ENCODE peak calls at places on chromosomes 3 and 15, in eight cellular contexts. Q is tibial nerve, R is heart left ventricle, H is A549, D is uterus, L is gastrocnemius medialis, J is IMR-90, E is esophagus squamous epithelium. T is an unnamed sample.

GRCh38 chr3:29065211-29065785 is 215.6 kb upstream of the RBMS3 start:
- DNase-seq in Q (peak), R (peak), H (peak), D (peak), L (peak), J (peak), E (peak), T (peak)

GRCh38 chr3:182741214-182741613 is 52.1 kb upstream of the ATP11B start:
- DNase-seq in Q (no peak), R (no peak), H (no peak), D (no peak), L (no peak), J (no peak), E (no peak), T (no peak)

GRCh38 chr15:22866066-22866465 is 27.6 kb downstream of the NIPA2 start:
- DNase-seq in Q (no peak), R (no peak), H (no peak), D (no peak), L (no peak), J (peak), E (no peak), T (no peak)

GRCh38 chr15:29143909-29144308 is 125.7 kb downstream of the NSMCE3 start:
- DNase-seq in Q (no peak), R (no peak), H (no peak), D (no peak), L (no peak), J (peak), E (no peak), T (no peak)

GRCh38 chr3:13896473-13897154 is 16.7 kb upstream of the WNT7A start:
- DNase-seq in Q (no peak), R (no peak), H (peak), D (peak), L (peak), J (peak), E (no peak), T (peak)

GRCh38 chr15:89399070-89399389 is 64.4 kb upstream of the POLG start:
- DNase-seq in Q (no peak), R (no peak), H (no peak), D (no peak), L (no peak), J (no peak), E (no peak), T (no peak)

GRCh38 chr3:128294999-128295468 is 141.8 kb downstream of the EEFSEC start:
- DNase-seq in Q (no peak), R (peak), H (no peak), D (no peak), L (no peak), J (no peak), E (no peak), T (peak)

GRCh38 chr3:44184319-44184953 is 57.2 kb upstream of the TOPAZ1 start:
- DNase-seq in Q (no peak), R (no peak), H (no peak), D (no peak), L (peak), J (no peak), E (no peak), T (peak)

GRCh38 chr3:52495777-52496602 is 852 bp downstream of the STAB1 start:
- DNase-seq in Q (no peak), R (no peak), H (no peak), D (no peak), L (no peak), J (peak), E (no peak), T (no peak)

GRCh38 chr15:52551762-52552161 is 17.1 kb downstream of the ARPP19 start:
- DNase-seq in Q (no peak), R (peak), H (no peak), D (no peak), L (no peak), J (no peak), E (no peak), T (no peak)

GRCh38 chr3:39637807-39638206 is 170.3 kb downstream of the MOBP start:
- DNase-seq in Q (no peak), R (no peak), H (peak), D (no peak), L (no peak), J (peak), E (no peak), T (no peak)

GRCh38 chr15:56868251-56868650 is 50.2 kb upstream of the TCF12 start:
- DNase-seq in Q (no peak), R (no peak), H (no peak), D (no peak), L (no peak), J (no peak), E (no peak), T (no peak)

GRCh38 chr3:143121240-143122088 is 1.9 kb downstream of the CHST2 start:
- DNase-seq in Q (no peak), R (peak), H (peak), D (peak), L (no peak), J (peak), E (no peak), T (no peak)

GRCh38 chr15:48084759-48085420 is 35.9 kb upstream of the SLC24A5 start:
- DNase-seq in Q (no peak), R (no peak), H (no peak), D (no peak), L (no peak), J (peak), E (no peak), T (no peak)

GRCh38 chr3:174891524-174892203 is 32.5 kb downstream of the NAALADL2 start:
- DNase-seq in Q (no peak), R (no peak), H (no peak), D (no peak), L (no peak), J (peak), E (no peak), T (no peak)

GRCh38 chr3:18885612-18886011 is 262.7 kb upstream of the KCNH8 start:
- DNase-seq in Q (no peak), R (no peak), H (no peak), D (no peak), L (no peak), J (no peak), E (no peak), T (no peak)

GRCh38 chr3:13783556-13783955 is 96.3 kb downstream of the WNT7A start:
- DNase-seq in Q (no peak), R (no peak), H (no peak), D (no peak), L (no peak), J (no peak), E (no peak), T (no peak)

GRCh38 chr3:194632211-194632982 is 822 bp downstream of the TMEM44 start:
- DNase-seq in Q (no peak), R (peak), H (peak), D (no peak), L (no peak), J (peak), E (no peak), T (no peak)

GRCh38 chr15:68404056-68404798 is 27.7 kb downstream of the ITGA11 start:
- DNase-seq in Q (no peak), R (peak), H (no peak), D (peak), L (no peak), J (no peak), E (no peak), T (peak)

GRCh38 chr15:40937762-40938529 is 8.8 kb downstream of the DLL4 start:
- DNase-seq in Q (no peak), R (no peak), H (peak), D (no peak), L (no peak), J (no peak), E (no peak), T (no peak)

GRCh38 chr15:72202801-72203506 is 5.4 kb upstream of the GRAMD2A start:
- DNase-seq in Q (no peak), R (no peak), H (no peak), D (no peak), L (no peak), J (no peak), E (no peak), T (peak)

GRCh38 chr15:62138124-62138523 is 27.0 kb downstream of the C2CD4B start:
- DNase-seq in Q (no peak), R (no peak), H (no peak), D (peak), L (no peak), J (peak), E (no peak), T (no peak)

GRCh38 chr3:59820352-59820934 is 770.6 kb upstream of the CFAP20DC start:
- DNase-seq in Q (no peak), R (no peak), H (no peak), D (no peak), L (no peak), J (peak), E (no peak), T (no peak)

GRCh38 chr3:159074756-159075155 is 272.9 kb downstream of the MFSD1 start:
- DNase-seq in Q (no peak), R (no peak), H (no peak), D (no peak), L (no peak), J (no peak), E (no peak), T (no peak)

GRCh38 chr15:60006203-60006782 is 2.2 kb downstream of the FOXB1 start:
- DNase-seq in Q (no peak), R (no peak), H (no peak), D (no peak), L (no peak), J (peak), E (no peak), T (no peak)

GRCh38 chr15:60399931-60400330 is 2.1 kb upstream of the ANXA2 start:
- DNase-seq in Q (no peak), R (no peak), H (no peak), D (no peak), L (no peak), J (peak), E (no peak), T (no peak)

GRCh38 chr3:59127071-59127470 is 77.2 kb upstream of the CFAP20DC start:
- DNase-seq in Q (no peak), R (no peak), H (peak), D (no peak), L (no peak), J (peak), E (no peak), T (no peak)

GRCh38 chr3:64859625-64860590 is 172.1 kb upstream of the ADAMTS9 start:
- DNase-seq in Q (no peak), R (no peak), H (no peak), D (no peak), L (no peak), J (peak), E (no peak), T (no peak)

GRCh38 chr3:73094127-73094526 is 32.7 kb downstream of the EBLN2 start:
- DNase-seq in Q (no peak), R (no peak), H (peak), D (no peak), L (no peak), J (no peak), E (no peak), T (no peak)
- TF ChIP-seq POLR2A in Q (no peak), R (no peak), H (no peak), D (no peak), L (no peak), J (no peak), E (no peak), T (no peak)

DNA sequence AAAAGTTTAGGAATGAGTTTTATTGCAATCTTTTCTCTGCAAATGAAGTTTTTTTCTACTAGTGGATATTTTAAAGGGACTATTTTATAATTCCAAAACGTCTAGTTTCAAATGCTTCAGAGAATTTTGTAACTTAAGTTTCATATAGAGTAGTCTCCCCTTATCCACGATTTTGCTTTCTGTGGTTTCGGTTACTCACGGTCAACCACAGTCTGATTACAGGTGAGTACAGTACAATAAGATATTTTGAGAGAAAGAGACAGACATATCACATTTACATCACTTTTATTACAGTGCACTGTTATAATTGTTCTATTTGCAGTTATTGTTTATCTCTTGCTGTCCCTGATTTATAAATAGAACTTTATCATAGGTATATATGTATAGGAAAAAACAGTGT is 7.4 kb upstream of the EOGT start:
- DNase-seq in Q (no peak), R (no peak), H (no peak), D (no peak), L (no peak), J (no peak), E (no peak), T (no peak)
- TF ChIP-seq CTCF in Q (no peak), R (no peak), H (no peak), D (no peak), L (no peak), J (no peak), E (no peak), T (no peak)

GRCh38 chr3:152202976-152203626 is 65.6 kb upstream of the MBNL1 start:
- DNase-seq in Q (no peak), R (no peak), H (no peak), D (no peak), L (no peak), J (no peak), E (no peak), T (no peak)
- H3K4me3 ChIP-seq in Q (peak), R (peak), H (peak), D (peak), L (peak), J (no peak), E (peak), T (no peak)

GRCh38 chr3:126083913-126084514 is at the start of gene SLC41A3:
- DNase-seq in Q (peak), R (peak), H (peak), D (peak), L (peak), J (peak), E (peak), T (peak)
- TF ChIP-seq POLR2A in Q (peak), R (no peak), H (peak), D (peak), L (peak), J (no peak), E (no peak), T (no peak)

GRCh38 chr3:140449591-140450256 is 228.1 kb upstream of the TRIM42 start:
- DNase-seq in Q (no peak), R (no peak), H (no peak), D (no peak), L (no peak), J (no peak), E (no peak), T (no peak)
- TF ChIP-seq CTCF in Q (no peak), R (no peak), H (no peak), D (no peak), L (no peak), J (no peak), E (no peak), T (no peak)

DNA sequence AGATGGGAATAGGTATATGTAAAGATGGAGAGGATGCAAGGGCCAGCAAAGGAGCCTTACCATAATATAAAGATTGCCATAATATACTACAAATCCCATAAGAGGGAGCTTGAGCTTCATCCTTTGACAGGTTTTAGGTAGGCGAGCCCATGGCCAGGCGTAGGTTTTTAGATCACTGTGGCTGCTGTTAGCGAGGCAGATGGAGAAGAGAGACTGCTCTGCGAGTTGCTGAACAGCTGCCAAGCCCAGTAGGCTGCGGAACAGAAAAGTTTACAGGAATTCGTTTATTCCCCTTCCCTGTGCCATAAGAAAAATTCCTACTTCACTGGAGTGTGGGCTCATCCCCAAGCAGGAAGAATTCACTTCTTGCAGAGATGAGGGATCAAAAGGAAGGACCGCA is 30.4 kb downstream of the TMED3 start:
- DNase-seq in Q (no peak), R (no peak), H (no peak), D (no peak), L (no peak), J (no peak), E (no peak), T (no peak)
- H3K4me3 ChIP-seq in Q (no peak), R (no peak), H (no peak), D (no peak), L (no peak), J (no peak), E (no peak), T (no peak)

DNA sequence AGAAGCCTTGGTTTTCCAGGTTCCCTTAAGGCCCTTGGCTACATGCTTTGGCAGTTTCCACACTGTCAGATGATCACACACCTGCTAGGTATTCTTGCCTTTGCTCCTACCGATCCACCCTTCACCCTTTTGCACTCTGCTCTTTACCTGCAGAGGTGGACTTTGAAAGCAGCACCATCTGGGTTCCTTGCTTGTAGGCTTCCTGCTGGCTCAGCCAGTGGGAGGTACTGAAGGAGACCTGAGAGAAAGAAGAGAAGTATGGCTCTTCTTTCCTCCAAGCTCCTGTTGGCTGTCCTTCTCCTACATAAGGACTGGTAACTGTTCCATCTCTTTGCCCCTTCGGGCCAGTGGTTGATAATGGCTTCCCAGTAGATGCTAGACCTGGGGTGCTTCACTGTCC is 7.2 kb upstream of the ZNF592 start:
- DNase-seq in Q (no peak), R (no peak), H (no peak), D (no peak), L (no peak), J (no peak), E (no peak), T (peak)
- TF ChIP-seq POLR2A in Q (no peak), R (no peak), H (no peak), D (no peak), L (no peak), J (no peak), E (no peak), T (no peak)

GRCh38 chr3:12138044-12138443 is 20.7 kb downstream of the TIMP4 start:
- DNase-seq in Q (no peak), R (no peak), H (peak), D (no peak), L (no peak), J (peak), E (no peak), T (no peak)
- TF ChIP-seq CTCF in Q (peak), R (no peak), H (peak), D (no peak), L (peak), J (peak), E (peak), T (no peak)

GRCh38 chr3:35322070-35322469 is 317.3 kb upstream of the ARPP21 start:
- DNase-seq in Q (no peak), R (no peak), H (no peak), D (no peak), L (no peak), J (no peak), E (no peak), T (no peak)
- H3K4me3 ChIP-seq in Q (no peak), R (no peak), H (no peak), D (no peak), L (no peak), J (no peak), E (no peak), T (no peak)

T was measured in lower leg skin.